ENCODE peak calls at places on chromosome 18, in eight cellular contexts. R is A549, K is tibial nerve, C is ovary, H is transverse colon, X is HepG2, J is stomach, N is sigmoid colon. L is an unnamed sample.

GRCh38 chr18:13136056-13136688 is 82.4 kb upstream of the LDLRAD4 start:
- DNase-seq in R (no peak), K (no peak), C (no peak), H (peak; percentile 16), X (no peak), J (no peak), N (no peak), L (no peak)

GRCh38 chr18:36829362-36830140 is 624 bp downstream of the KIAA1328 start:
- DNase-seq in R (no peak), K (no peak), C (no peak), H (no peak), X (peak; percentile 25), J (no peak), N (peak; percentile 65), L (no peak)

GRCh38 chr18:66560092-66560491 is 43.8 kb downstream of the CDH19 start:
- DNase-seq in R (no peak), K (no peak), C (no peak), H (no peak), X (peak; percentile 34), J (no peak), N (no peak), L (no peak)

GRCh38 chr18:371616-371998 is 103.8 kb upstream of the THOC1 start:
- DNase-seq in R (no peak), K (no peak), C (no peak), H (no peak), X (no peak), J (no peak), N (no peak), L (no peak)

GRCh38 chr18:35999925-36000324 is 27.4 kb downstream of the RMP24 start:
- DNase-seq in R (no peak), K (no peak), C (no peak), H (no peak), X (no peak), J (no peak), N (no peak), L (no peak)

GRCh38 chr18:53789376-53790247 is 434.9 kb downstream of the MBD2 start:
- DNase-seq in R (no peak), K (no peak), C (no peak), H (no peak), X (no peak), J (no peak), N (no peak), L (no peak)

GRCh38 chr18:76506974-76507764 is 12.1 kb upstream of the ZNF516 start:
- DNase-seq in R (no peak), K (no peak), C (no peak), H (no peak), X (no peak), J (no peak), N (no peak), L (no peak)

GRCh38 chr18:55142413-55142812 is 183.2 kb upstream of the CCDC68 start:
- DNase-seq in R (no peak), K (no peak), C (no peak), H (no peak), X (no peak), J (no peak), N (no peak), L (no peak)

GRCh38 chr18:46412831-46413371 is 244.1 kb downstream of the LOXHD1 start:
- DNase-seq in R (no peak), K (no peak), C (peak; percentile 50), H (no peak), X (no peak), J (no peak), N (no peak), L (no peak)

GRCh38 chr18:35141567-35142269 is 99.1 kb upstream of the ZNF397 start:
- DNase-seq in R (no peak), K (no peak), C (no peak), H (no peak), X (no peak), J (no peak), N (no peak), L (no peak)

GRCh38 chr18:46260016-46260878 is 156.1 kb downstream of the HAUS1 start:
- DNase-seq in R (no peak), K (no peak), C (no peak), H (no peak), X (no peak), J (no peak), N (no peak), L (no peak)

GRCh38 chr18:11651899-11652298 is 37.2 kb upstream of the GNAL start:
- DNase-seq in R (no peak), K (no peak), C (no peak), H (no peak), X (no peak), J (no peak), N (no peak), L (no peak)

GRCh38 chr18:63788447-63789096 is 13.4 kb downstream of the SERPINB7 start:
- DNase-seq in R (peak; percentile 2), K (no peak), C (no peak), H (no peak), X (no peak), J (peak; percentile 27), N (no peak), L (no peak)

GRCh38 chr18:67516432-67517223 is at the start of gene DSEL:
- DNase-seq in R (peak; percentile 53), K (peak; percentile 96), C (peak; percentile 100), H (peak; percentile 98), X (peak; percentile 74), J (peak; percentile 98), N (peak; percentile 99), L (peak; percentile 99)

GRCh38 chr18:12621737-12622306 is 36.1 kb downstream of the SPIRE1 start:
- DNase-seq in R (no peak), K (no peak), C (no peak), H (no peak), X (no peak), J (no peak), N (no peak), L (no peak)

GRCh38 chr18:76441668-76442412 is 53.2 kb downstream of the ZNF516 start:
- DNase-seq in R (no peak), K (no peak), C (peak; percentile 42), H (no peak), X (no peak), J (no peak), N (peak; percentile 67), L (no peak)

GRCh38 chr18:75208055-75208835 is 694 bp downstream of the PTGR3 start:
- DNase-seq in R (no peak), K (peak; percentile 26), C (peak; percentile 72), H (peak; percentile 64), X (peak; percentile 18), J (peak; percentile 52), N (peak; percentile 82), L (peak; percentile 77)

GRCh38 chr18:24837065-24837464 is 376.6 kb downstream of the HRH4 start:
- DNase-seq in R (no peak), K (no peak), C (no peak), H (no peak), X (no peak), J (no peak), N (no peak), L (no peak)

DNA sequence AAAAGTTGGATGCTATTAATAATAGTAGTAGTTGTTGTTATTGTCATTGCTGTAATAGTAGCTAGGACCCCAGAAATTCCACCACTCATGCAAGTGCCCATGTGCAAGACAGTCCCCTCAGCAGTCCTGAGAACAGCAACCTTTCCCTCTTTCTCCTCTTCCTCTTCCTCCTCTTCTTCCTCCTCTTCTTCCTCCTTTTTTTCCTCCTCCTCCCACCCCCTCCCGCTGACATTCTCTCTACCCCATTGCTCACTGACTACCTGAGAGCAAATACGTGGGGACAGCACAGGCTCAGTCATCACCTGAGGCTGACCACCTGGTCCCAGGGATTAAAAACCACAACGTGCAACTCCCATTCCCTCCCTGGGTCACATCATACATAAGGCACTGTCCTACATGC is 41.8 kb downstream of the SMAD7 start:
- DNase-seq in R (no peak), K (no peak), C (no peak), H (no peak), X (no peak), J (no peak), N (peak; percentile 11), L (no peak)
- H3K4me3 ChIP-seq in R (no peak overlapping the region), K (no peak overlapping the region), C (no peak overlapping the region), H (no peak overlapping the region), X (no peak overlapping the region), J (no peak overlapping the region), N (no peak overlapping the region), L (no peak overlapping the region)

DNA sequence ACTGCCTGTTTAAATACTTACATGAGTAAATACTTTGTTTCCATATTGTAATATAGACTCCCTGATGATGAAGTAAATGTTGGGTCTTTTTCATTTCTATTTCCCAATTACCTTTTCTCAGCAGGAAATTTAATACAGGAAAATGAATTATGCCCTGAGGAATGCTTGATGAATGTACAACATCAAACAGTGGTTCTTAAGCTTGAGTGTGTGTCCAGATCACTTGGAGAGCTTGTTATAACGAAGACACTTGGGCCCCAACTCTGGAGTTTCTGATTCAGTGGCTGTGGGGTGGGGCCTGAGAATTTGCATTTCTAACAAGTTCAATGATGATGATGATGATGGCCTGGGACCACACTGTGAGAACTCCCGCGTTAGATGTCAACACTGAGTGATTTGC is 7.1 kb upstream of the ME2 start:
- DNase-seq in R (no peak), K (no peak), C (no peak), H (no peak), X (no peak), J (no peak), N (no peak), L (no peak)
- TF ChIP-seq CTCF in R (no peak), K (no peak), C (no peak), H (no peak), X (no peak), J (no peak), N (no peak), L (no peak)

GRCh38 chr18:49006641-49007136 is 55.9 kb upstream of the SMAD7 start:
- DNase-seq in R (no peak), K (no peak), C (no peak), H (no peak), X (no peak), J (no peak), N (no peak), L (no peak)
- TF ChIP-seq EP300 in R (no peak), K (no peak), C (no peak), H (no peak), X (no peak), J (no peak), N (no peak), L (no peak)

GRCh38 chr18:2570772-2571199 is 519 bp downstream of the METTL4 start:
- DNase-seq in R (peak; percentile 64), K (peak; percentile 48), C (peak; percentile 80), H (peak; percentile 75), X (peak; percentile 60), J (peak; percentile 67), N (peak; percentile 82), L (peak; percentile 82)
- H3K4me3 ChIP-seq in R (peak overlapping the region; percentile 85), K (peak overlapping the region; percentile 76), C (peak overlapping the region; percentile 75), H (peak overlapping the region; percentile 41), X (peak overlapping the region; percentile 89), J (peak overlapping the region; percentile 67), N (peak overlapping the region; percentile 65), L (peak overlapping the region; percentile 76)

DNA sequence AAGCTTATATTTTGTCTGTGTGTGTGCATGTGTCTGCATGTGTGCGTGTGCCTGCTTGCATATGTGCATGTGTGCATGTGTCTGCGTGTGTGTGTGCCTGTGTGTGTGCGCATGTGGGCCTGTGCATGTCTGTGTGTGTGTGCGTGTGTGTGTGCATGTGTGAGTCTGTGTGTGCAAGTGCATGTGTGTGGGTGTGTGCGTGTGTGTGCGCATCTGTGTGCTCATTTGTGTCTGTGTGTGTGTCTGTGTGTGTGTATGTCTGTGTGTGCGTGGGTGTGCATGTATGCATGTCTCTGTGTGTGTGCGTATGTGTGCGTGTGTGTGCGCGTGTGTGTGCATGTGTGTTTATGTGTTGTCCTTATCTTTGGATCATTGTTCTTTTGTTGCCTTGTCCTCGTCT is 56.8 kb downstream of the DSC3 start:
- DNase-seq in R (no peak), K (no peak), C (no peak), H (no peak), X (no peak), J (no peak), N (no peak), L (no peak)
- TF ChIP-seq CTCF in R (no peak), K (no peak), C (no peak), H (no peak), X (no peak), J (no peak), N (no peak), L (no peak)